ENCODE peak calls at places on chromosomes 13 and 19, in four cellular contexts. One of them, this sample, is unnamed.

GRCh38 chr19:55080121-55080914 is 4.6 kb downstream of the EPS8L1 start:
- DNase-seq in GM12878: no peak
- DNase-seq in K562: peak
- DNase-seq in HepG2: peak
- DNase-seq in this sample: peak

GRCh38 chr19:45767881-45768643 is 990 bp downstream of the SIX5 start:
- DNase-seq in HepG2: peak
- DNase-seq in K562: peak
- DNase-seq in GM12878: no peak
- DNase-seq in this sample: peak

GRCh38 chr19:29628661-29629385 is 22.7 kb downstream of the POP4 start:
- DNase-seq in K562: no peak
- DNase-seq in GM12878: no peak
- DNase-seq in HepG2: no peak
- DNase-seq in this sample: no peak

GRCh38 chr13:112901951-112902651 is 66.9 kb upstream of the MCF2L start:
- DNase-seq in HepG2: no peak
- DNase-seq in GM12878: no peak
- DNase-seq in K562: no peak
- DNase-seq in this sample: no peak

GRCh38 chr19:5987077-5987818 is 9.3 kb upstream of the RANBP3 start:
- DNase-seq in HepG2: peak
- DNase-seq in K562: peak
- DNase-seq in GM12878: peak
- DNase-seq in this sample: peak

GRCh38 chr13:48210178-48210577 is 22.8 kb upstream of the ITM2B start:
- DNase-seq in GM12878: no peak
- DNase-seq in K562: no peak
- DNase-seq in HepG2: no peak
- DNase-seq in this sample: peak

GRCh38 chr19:11203194-11204075 is 6.1 kb upstream of the KANK2 start:
- DNase-seq in GM12878: no peak
- DNase-seq in HepG2: peak
- DNase-seq in K562: peak
- DNase-seq in this sample: peak

GRCh38 chr13:50303963-50304721 is 288.9 kb downstream of the KCNRG start:
- DNase-seq in GM12878: no peak
- DNase-seq in HepG2: no peak
- DNase-seq in K562: no peak
- DNase-seq in this sample: no peak

GRCh38 chr19:2345794-2346663 is 14.0 kb upstream of the TMPRSS9 start:
- DNase-seq in K562: peak
- DNase-seq in HepG2: no peak
- DNase-seq in GM12878: no peak
- DNase-seq in this sample: no peak

GRCh38 chr13:69585656-69586055 is 522.0 kb upstream of the ATXN8OS start:
- DNase-seq in HepG2: no peak
- DNase-seq in GM12878: no peak
- DNase-seq in K562: no peak
- DNase-seq in this sample: no peak

GRCh38 chr19:15508035-15508710 is at the start of gene CYP4F22:
- DNase-seq in HepG2: no peak
- DNase-seq in GM12878: no peak
- DNase-seq in K562: peak
- DNase-seq in this sample: no peak

GRCh38 chr13:57045816-57046691 is 94.7 kb upstream of the PRR20A start:
- DNase-seq in GM12878: no peak
- DNase-seq in K562: no peak
- DNase-seq in HepG2: no peak
- DNase-seq in this sample: no peak

GRCh38 chr19:9768175-9769112 is at the start of gene ZNF846:
- DNase-seq in GM12878: peak
- DNase-seq in K562: peak
- DNase-seq in HepG2: peak
- DNase-seq in this sample: peak

GRCh38 chr13:113863511-113864302 is at the start of gene GAS6:
- DNase-seq in K562: peak
- DNase-seq in HepG2: no peak
- DNase-seq in GM12878: no peak
- DNase-seq in this sample: peak

GRCh38 chr13:24036115-24036514 is 124.4 kb upstream of the SPATA13 start:
- DNase-seq in HepG2: no peak
- DNase-seq in GM12878: no peak
- DNase-seq in K562: no peak
- DNase-seq in this sample: no peak

GRCh38 chr19:35178701-35179100 is 24.2 kb downstream of the FXYD5 start:
- DNase-seq in K562: no peak
- DNase-seq in GM12878: no peak
- DNase-seq in HepG2: no peak
- DNase-seq in this sample: no peak

GRCh38 chr19:45908956-45909355 is 5.6 kb downstream of the NANOS2 start:
- DNase-seq in K562: no peak
- DNase-seq in HepG2: no peak
- DNase-seq in GM12878: no peak
- DNase-seq in this sample: no peak

GRCh38 chr19:2575734-2576481 is 100.0 kb downstream of the GADD45B start:
- DNase-seq in HepG2: peak
- DNase-seq in GM12878: no peak
- DNase-seq in K562: no peak
- DNase-seq in this sample: no peak

GRCh38 chr13:94056362-94056990 is 423.0 kb downstream of the DCT start:
- DNase-seq in K562: no peak
- DNase-seq in GM12878: no peak
- DNase-seq in HepG2: no peak
- DNase-seq in this sample: no peak

GRCh38 chr13:94236876-94237275 is 242.6 kb downstream of the DCT start:
- DNase-seq in GM12878: no peak
- DNase-seq in K562: no peak
- DNase-seq in HepG2: no peak
- DNase-seq in this sample: no peak

GRCh38 chr13:108227651-108228272 is 9.6 kb downstream of the ABHD13 start:
- DNase-seq in HepG2: peak
- DNase-seq in GM12878: no peak
- DNase-seq in K562: peak
- DNase-seq in this sample: no peak
- TF ChIP-seq POLR2AphosphoS2 in HepG2: no peak
- TF ChIP-seq POLR2AphosphoS2 in GM12878: no peak
- TF ChIP-seq POLR2AphosphoS2 in K562: no peak
- TF ChIP-seq POLR2AphosphoS2 in this sample: no peak

GRCh38 chr19:38717051-38717450 is 27.2 kb downstream of the CAPN12 start:
- DNase-seq in HepG2: no peak
- DNase-seq in GM12878: no peak
- DNase-seq in K562: no peak
- DNase-seq in this sample: no peak

GRCh38 chr19:38719761-38720558 is 24.3 kb downstream of the CAPN12 start:
- DNase-seq in K562: no peak
- DNase-seq in GM12878: no peak
- DNase-seq in HepG2: no peak
- DNase-seq in this sample: no peak

GRCh38 chr19:38720559-38721236 is 23.6 kb downstream of the CAPN12 start:
- DNase-seq in K562: no peak
- DNase-seq in GM12878: no peak
- DNase-seq in HepG2: no peak
- DNase-seq in this sample: no peak

GRCh38 chr19:38717855-38718254 is 26.4 kb downstream of the CAPN12 start:
- DNase-seq in GM12878: no peak
- DNase-seq in K562: no peak
- DNase-seq in HepG2: no peak
- DNase-seq in this sample: no peak

GRCh38 chr19:38718747-38719543 is 25.3 kb downstream of the CAPN12 start:
- DNase-seq in HepG2: no peak
- DNase-seq in GM12878: no peak
- DNase-seq in K562: no peak
- DNase-seq in this sample: peak
- TF ChIP-seq CHD4 in HepG2: no peak
- TF ChIP-seq CHD4 in GM12878: no peak
- TF ChIP-seq CHD4 in K562: no peak
- TF ChIP-seq CHD4 in this sample: no peak

DNA sequence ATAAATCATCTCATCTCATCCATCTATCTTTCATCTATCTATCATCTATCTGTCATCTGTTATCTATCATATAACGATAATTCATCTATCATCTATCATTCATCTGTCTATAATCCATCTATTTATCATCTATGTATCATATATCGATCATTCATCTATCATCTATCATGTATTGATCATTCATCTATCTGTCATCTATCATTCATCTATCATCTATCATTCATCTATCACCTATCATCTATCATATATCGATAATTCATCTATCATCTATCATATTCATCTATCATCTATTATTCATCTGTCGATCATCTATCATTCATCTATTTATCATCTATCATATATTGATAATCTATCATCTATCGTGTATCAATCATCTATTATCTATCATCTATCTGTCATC is 100.4 kb upstream of the ZNF492 start:
- DNase-seq in K562: no peak
- DNase-seq in GM12878: no peak
- DNase-seq in HepG2: no peak
- DNase-seq in this sample: no peak
- TF ChIP-seq MAX in K562: no peak
- TF ChIP-seq MAX in GM12878: no peak
- TF ChIP-seq MAX in HepG2: no peak
- TF ChIP-seq MAX in this sample: no peak

GRCh38 chr19:40489882-40490230 is 23.1 kb downstream of the SPTBN4 start:
- DNase-seq in HepG2: no peak
- DNase-seq in GM12878: no peak
- DNase-seq in K562: no peak
- DNase-seq in this sample: no peak
- TF ChIP-seq POLR2AphosphoS2 in HepG2: no peak
- TF ChIP-seq POLR2AphosphoS2 in GM12878: no peak
- TF ChIP-seq POLR2AphosphoS2 in K562: no peak
- TF ChIP-seq POLR2AphosphoS2 in this sample: no peak

GRCh38 chr19:7783991-7784421 is 21.0 kb downstream of the CLEC4M start:
- DNase-seq in HepG2: peak
- DNase-seq in K562: no peak
- DNase-seq in GM12878: no peak
- DNase-seq in this sample: peak
- TF ChIP-seq CHD4 in HepG2: no peak
- TF ChIP-seq CHD4 in K562: no peak
- TF ChIP-seq CHD4 in GM12878: no peak
- TF ChIP-seq CHD4 in this sample: no peak

GRCh38 chr13:21730186-21730880 is 59.5 kb downstream of the FGF9 start:
- DNase-seq in HepG2: no peak
- DNase-seq in K562: no peak
- DNase-seq in GM12878: no peak
- DNase-seq in this sample: no peak
- TF ChIP-seq MAX in HepG2: no peak
- TF ChIP-seq MAX in K562: no peak
- TF ChIP-seq MAX in GM12878: no peak
- TF ChIP-seq MAX in this sample: no peak

DNA sequence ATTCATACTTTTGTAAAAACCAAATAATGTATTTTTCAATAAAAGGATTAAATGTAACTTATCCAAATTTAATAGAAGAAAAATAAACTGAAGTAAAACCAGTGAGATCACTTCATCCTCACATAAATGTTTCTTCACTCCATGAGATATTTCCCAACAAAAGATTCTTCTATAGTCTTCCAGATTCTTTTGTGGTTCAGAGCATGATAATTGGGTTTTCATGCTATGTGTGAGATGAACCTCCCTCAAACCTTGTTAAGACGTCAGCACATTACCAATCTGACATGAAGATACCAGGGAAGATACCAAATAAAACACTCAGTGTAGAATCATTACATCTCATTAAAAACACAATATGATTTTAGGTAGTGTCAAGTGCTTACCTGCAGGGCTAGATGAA is 62.9 kb upstream of the OXGR1 start:
- DNase-seq in GM12878: no peak
- DNase-seq in HepG2: no peak
- DNase-seq in K562: no peak
- DNase-seq in this sample: no peak
- TF ChIP-seq POLR2AphosphoS2 in GM12878: no peak
- TF ChIP-seq POLR2AphosphoS2 in HepG2: no peak
- TF ChIP-seq POLR2AphosphoS2 in K562: no peak
- TF ChIP-seq POLR2AphosphoS2 in this sample: no peak

DNA sequence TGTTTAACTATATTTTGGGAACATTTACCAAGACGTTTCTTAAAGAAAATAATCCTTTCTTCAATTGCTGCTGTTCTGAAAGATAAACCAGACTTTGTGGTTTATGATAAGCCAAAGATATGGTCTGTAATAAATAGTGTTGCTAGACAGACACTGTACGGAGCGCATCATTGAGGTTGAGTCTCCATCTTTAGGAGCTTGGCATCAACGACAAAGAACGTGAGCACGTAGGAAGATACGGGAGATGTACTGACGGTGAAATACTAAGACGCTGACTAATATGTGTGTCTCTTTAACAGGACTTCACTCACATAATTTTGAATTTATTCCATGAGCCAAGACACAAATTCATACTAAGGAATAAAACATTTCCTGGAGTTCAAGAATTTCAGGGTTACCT is 16.2 kb downstream of the TEX29 start:
- DNase-seq in GM12878: no peak
- DNase-seq in K562: no peak
- DNase-seq in HepG2: no peak
- DNase-seq in this sample: no peak
- TF ChIP-seq CHD4 in GM12878: no peak
- TF ChIP-seq CHD4 in K562: no peak
- TF ChIP-seq CHD4 in HepG2: no peak
- TF ChIP-seq CHD4 in this sample: no peak

GRCh38 chr13:99039718-99040280 is 61.9 kb upstream of the DOCK9 start:
- DNase-seq in K562: no peak
- DNase-seq in HepG2: no peak
- DNase-seq in GM12878: no peak
- DNase-seq in this sample: no peak
- TF ChIP-seq MAX in K562: no peak
- TF ChIP-seq MAX in HepG2: no peak
- TF ChIP-seq MAX in GM12878: no peak
- TF ChIP-seq MAX in this sample: no peak

This sample was measured in A549.